ENCODE peak calls at places on chromosomes 6 and 20, in ten cellular contexts. One of them, this sample, is unnamed.

GRCh38 chr6:112041535-112041934 is 12.4 kb upstream of the CCN6 start:
- DNase-seq in tibial nerve: no peak
- DNase-seq in uterus: no peak
- DNase-seq in AG09319: no peak
- DNase-seq in type B pancreatic cell: no peak
- DNase-seq in heart left ventricle: no peak
- DNase-seq in cardiac muscle cell: no peak
- DNase-seq in AG04450: no peak
- DNase-seq in lung: no peak
- DNase-seq in IMR-90: no peak
- DNase-seq in this sample: no peak

GRCh38 chr6:15387118-15387517 is 141.2 kb downstream of the JARID2 start:
- DNase-seq in lung: no peak
- DNase-seq in uterus: no peak
- DNase-seq in tibial nerve: no peak
- DNase-seq in AG09319: no peak
- DNase-seq in heart left ventricle: no peak
- DNase-seq in cardiac muscle cell: no peak
- DNase-seq in IMR-90: peak
- DNase-seq in type B pancreatic cell: no peak
- DNase-seq in AG04450: no peak
- DNase-seq in this sample: no peak

GRCh38 chr6:52517502-52518278 is 59.2 kb downstream of the TRAM2 start:
- DNase-seq in tibial nerve: peak
- DNase-seq in type B pancreatic cell: no peak
- DNase-seq in heart left ventricle: peak
- DNase-seq in uterus: peak
- DNase-seq in AG04450: peak
- DNase-seq in cardiac muscle cell: no peak
- DNase-seq in AG09319: peak
- DNase-seq in IMR-90: peak
- DNase-seq in lung: peak
- DNase-seq in this sample: no peak

GRCh38 chr6:17967668-17968067 is 19.8 kb downstream of the KIF13A start:
- DNase-seq in lung: no peak
- DNase-seq in AG04450: no peak
- DNase-seq in tibial nerve: no peak
- DNase-seq in type B pancreatic cell: no peak
- DNase-seq in IMR-90: no peak
- DNase-seq in AG09319: no peak
- DNase-seq in uterus: no peak
- DNase-seq in cardiac muscle cell: no peak
- DNase-seq in heart left ventricle: no peak
- DNase-seq in this sample: no peak

GRCh38 chr20:60316759-60317158 is 358.5 kb downstream of the CDH26 start:
- DNase-seq in heart left ventricle: no peak
- DNase-seq in uterus: no peak
- DNase-seq in lung: no peak
- DNase-seq in IMR-90: no peak
- DNase-seq in type B pancreatic cell: no peak
- DNase-seq in tibial nerve: no peak
- DNase-seq in AG04450: no peak
- DNase-seq in AG09319: no peak
- DNase-seq in cardiac muscle cell: no peak
- DNase-seq in this sample: no peak

GRCh38 chr20:10559266-10559665 is 114.5 kb downstream of the JAG1 start:
- DNase-seq in type B pancreatic cell: no peak
- DNase-seq in lung: no peak
- DNase-seq in IMR-90: no peak
- DNase-seq in AG09319: no peak
- DNase-seq in heart left ventricle: no peak
- DNase-seq in uterus: no peak
- DNase-seq in cardiac muscle cell: no peak
- DNase-seq in AG04450: no peak
- DNase-seq in tibial nerve: no peak
- DNase-seq in this sample: no peak

GRCh38 chr6:21836292-21836691 is 242.7 kb downstream of the SOX4 start:
- DNase-seq in AG09319: no peak
- DNase-seq in type B pancreatic cell: no peak
- DNase-seq in AG04450: no peak
- DNase-seq in uterus: no peak
- DNase-seq in tibial nerve: no peak
- DNase-seq in lung: no peak
- DNase-seq in IMR-90: no peak
- DNase-seq in cardiac muscle cell: no peak
- DNase-seq in heart left ventricle: no peak
- DNase-seq in this sample: no peak

GRCh38 chr6:25250878-25251277 is 28.3 kb upstream of the CARMIL1 start:
- DNase-seq in type B pancreatic cell: no peak
- DNase-seq in AG09319: no peak
- DNase-seq in tibial nerve: no peak
- DNase-seq in IMR-90: peak
- DNase-seq in cardiac muscle cell: no peak
- DNase-seq in AG04450: no peak
- DNase-seq in heart left ventricle: no peak
- DNase-seq in lung: no peak
- DNase-seq in uterus: no peak
- DNase-seq in this sample: no peak

DNA sequence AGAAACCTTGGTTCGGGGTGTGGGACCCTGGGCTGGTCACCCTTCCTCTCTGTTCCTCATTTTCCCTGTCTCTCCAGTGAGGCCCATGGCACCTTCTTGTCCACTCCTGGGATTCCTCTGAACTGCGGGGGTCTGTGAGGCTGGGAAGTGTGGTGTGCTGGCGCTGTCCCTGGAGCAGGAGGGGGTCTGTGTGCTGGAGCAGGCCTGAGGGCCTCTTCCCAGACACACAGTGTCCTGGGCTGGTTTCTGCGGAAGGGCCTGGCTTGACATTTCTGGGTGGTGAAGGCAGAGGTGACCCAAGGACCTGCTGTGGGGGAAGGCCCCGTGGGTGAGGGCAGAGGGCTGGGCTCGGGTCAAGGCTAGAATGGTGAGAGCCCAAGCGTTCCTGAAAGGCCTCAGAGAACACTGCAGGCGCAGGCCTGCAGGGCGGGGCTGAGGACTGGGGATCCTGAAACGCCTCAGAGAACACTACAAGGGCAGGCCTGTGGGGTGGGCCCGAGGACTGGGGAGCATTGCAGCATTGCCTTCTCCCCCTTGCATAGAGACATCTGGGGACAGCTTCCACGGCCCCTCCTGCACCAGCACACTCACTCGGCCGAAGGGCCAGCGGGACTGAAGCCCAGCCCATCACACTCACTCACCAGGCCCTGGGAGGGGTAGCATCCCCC is 10.6 kb upstream of the BAK1 start:
- DNase-seq in tibial nerve: no peak
- DNase-seq in cardiac muscle cell: no peak
- DNase-seq in IMR-90: no peak
- DNase-seq in lung: peak
- DNase-seq in uterus: no peak
- DNase-seq in AG04450: no peak
- DNase-seq in heart left ventricle: no peak
- DNase-seq in type B pancreatic cell: no peak
- DNase-seq in AG09319: no peak
- DNase-seq in this sample: no peak
- TF ChIP-seq CTCF in tibial nerve: peak
- TF ChIP-seq CTCF in cardiac muscle cell: no peak
- TF ChIP-seq CTCF in IMR-90: no peak
- TF ChIP-seq CTCF in lung: no peak
- TF ChIP-seq CTCF in uterus: no peak
- TF ChIP-seq CTCF in AG04450: no peak
- TF ChIP-seq CTCF in heart left ventricle: no peak
- TF ChIP-seq CTCF in type B pancreatic cell: no peak
- TF ChIP-seq CTCF in AG09319: no peak
- TF ChIP-seq CTCF in this sample: no peak

GRCh38 chr20:31517373-31517772 is 3.1 kb downstream of the HM13 start:
- DNase-seq in type B pancreatic cell: no peak
- DNase-seq in AG09319: peak
- DNase-seq in AG04450: no peak
- DNase-seq in heart left ventricle: no peak
- DNase-seq in cardiac muscle cell: no peak
- DNase-seq in tibial nerve: no peak
- DNase-seq in lung: no peak
- DNase-seq in IMR-90: peak
- DNase-seq in uterus: no peak
- DNase-seq in this sample: no peak
- TF ChIP-seq CTCF in type B pancreatic cell: no peak
- TF ChIP-seq CTCF in AG09319: peak
- TF ChIP-seq CTCF in AG04450: peak
- TF ChIP-seq CTCF in heart left ventricle: no peak
- TF ChIP-seq CTCF in cardiac muscle cell: peak
- TF ChIP-seq CTCF in tibial nerve: no peak
- TF ChIP-seq CTCF in lung: no peak
- TF ChIP-seq CTCF in IMR-90: peak
- TF ChIP-seq CTCF in uterus: no peak
- TF ChIP-seq CTCF in this sample: no peak

GRCh38 chr20:8667306-8667705 is 401.6 kb upstream of the PLCB4 start:
- DNase-seq in tibial nerve: no peak
- DNase-seq in lung: no peak
- DNase-seq in type B pancreatic cell: no peak
- DNase-seq in AG09319: no peak
- DNase-seq in AG04450: no peak
- DNase-seq in cardiac muscle cell: no peak
- DNase-seq in uterus: no peak
- DNase-seq in IMR-90: no peak
- DNase-seq in heart left ventricle: no peak
- DNase-seq in this sample: no peak

GRCh38 chr20:8662433-8662954 is 406.4 kb upstream of the PLCB4 start:
- DNase-seq in heart left ventricle: no peak
- DNase-seq in AG09319: no peak
- DNase-seq in cardiac muscle cell: no peak
- DNase-seq in uterus: no peak
- DNase-seq in lung: no peak
- DNase-seq in IMR-90: no peak
- DNase-seq in type B pancreatic cell: no peak
- DNase-seq in AG04450: no peak
- DNase-seq in tibial nerve: no peak
- DNase-seq in this sample: no peak

GRCh38 chr20:8661229-8662023 is 407.5 kb upstream of the PLCB4 start:
- DNase-seq in uterus: no peak
- DNase-seq in lung: no peak
- DNase-seq in IMR-90: no peak
- DNase-seq in AG04450: no peak
- DNase-seq in heart left ventricle: no peak
- DNase-seq in cardiac muscle cell: peak
- DNase-seq in tibial nerve: no peak
- DNase-seq in AG09319: no peak
- DNase-seq in type B pancreatic cell: no peak
- DNase-seq in this sample: no peak

GRCh38 chr20:8663424-8663823 is 405.5 kb upstream of the PLCB4 start:
- DNase-seq in AG04450: no peak
- DNase-seq in lung: no peak
- DNase-seq in type B pancreatic cell: no peak
- DNase-seq in IMR-90: no peak
- DNase-seq in tibial nerve: no peak
- DNase-seq in heart left ventricle: no peak
- DNase-seq in uterus: no peak
- DNase-seq in cardiac muscle cell: no peak
- DNase-seq in AG09319: no peak
- DNase-seq in this sample: no peak

GRCh38 chr20:8664778-8665177 is 404.1 kb upstream of the PLCB4 start:
- DNase-seq in lung: no peak
- DNase-seq in tibial nerve: no peak
- DNase-seq in type B pancreatic cell: no peak
- DNase-seq in uterus: no peak
- DNase-seq in AG09319: no peak
- DNase-seq in cardiac muscle cell: peak
- DNase-seq in heart left ventricle: no peak
- DNase-seq in AG04450: no peak
- DNase-seq in IMR-90: no peak
- DNase-seq in this sample: no peak
- TF ChIP-seq CTCF in lung: no peak
- TF ChIP-seq CTCF in tibial nerve: no peak
- TF ChIP-seq CTCF in type B pancreatic cell: no peak
- TF ChIP-seq CTCF in uterus: no peak
- TF ChIP-seq CTCF in AG09319: no peak
- TF ChIP-seq CTCF in cardiac muscle cell: no peak
- TF ChIP-seq CTCF in heart left ventricle: peak
- TF ChIP-seq CTCF in AG04450: no peak
- TF ChIP-seq CTCF in IMR-90: no peak
- TF ChIP-seq CTCF in this sample: no peak

GRCh38 chr20:23046431-23046830 is 3.0 kb downstream of the THBD start:
- DNase-seq in AG09319: no peak
- DNase-seq in type B pancreatic cell: no peak
- DNase-seq in lung: no peak
- DNase-seq in heart left ventricle: no peak
- DNase-seq in cardiac muscle cell: no peak
- DNase-seq in uterus: no peak
- DNase-seq in IMR-90: no peak
- DNase-seq in AG04450: no peak
- DNase-seq in tibial nerve: no peak
- DNase-seq in this sample: no peak

GRCh38 chr20:23049201-23049932 is at the start of gene THBD:
- DNase-seq in tibial nerve: peak
- DNase-seq in lung: peak
- DNase-seq in type B pancreatic cell: no peak
- DNase-seq in uterus: peak
- DNase-seq in AG09319: no peak
- DNase-seq in heart left ventricle: peak
- DNase-seq in IMR-90: peak
- DNase-seq in AG04450: no peak
- DNase-seq in cardiac muscle cell: peak
- DNase-seq in this sample: no peak

GRCh38 chr20:23047001-23047737 is 2.3 kb downstream of the THBD start:
- DNase-seq in lung: no peak
- DNase-seq in heart left ventricle: no peak
- DNase-seq in AG09319: no peak
- DNase-seq in IMR-90: no peak
- DNase-seq in type B pancreatic cell: peak
- DNase-seq in AG04450: no peak
- DNase-seq in cardiac muscle cell: no peak
- DNase-seq in uterus: no peak
- DNase-seq in tibial nerve: no peak
- DNase-seq in this sample: no peak

GRCh38 chr20:23048283-23049200 is 930 bp downstream of the THBD start:
- DNase-seq in type B pancreatic cell: no peak
- DNase-seq in tibial nerve: peak
- DNase-seq in AG09319: no peak
- DNase-seq in cardiac muscle cell: peak
- DNase-seq in IMR-90: peak
- DNase-seq in AG04450: no peak
- DNase-seq in heart left ventricle: peak
- DNase-seq in lung: peak
- DNase-seq in uterus: peak
- DNase-seq in this sample: no peak

DNA sequence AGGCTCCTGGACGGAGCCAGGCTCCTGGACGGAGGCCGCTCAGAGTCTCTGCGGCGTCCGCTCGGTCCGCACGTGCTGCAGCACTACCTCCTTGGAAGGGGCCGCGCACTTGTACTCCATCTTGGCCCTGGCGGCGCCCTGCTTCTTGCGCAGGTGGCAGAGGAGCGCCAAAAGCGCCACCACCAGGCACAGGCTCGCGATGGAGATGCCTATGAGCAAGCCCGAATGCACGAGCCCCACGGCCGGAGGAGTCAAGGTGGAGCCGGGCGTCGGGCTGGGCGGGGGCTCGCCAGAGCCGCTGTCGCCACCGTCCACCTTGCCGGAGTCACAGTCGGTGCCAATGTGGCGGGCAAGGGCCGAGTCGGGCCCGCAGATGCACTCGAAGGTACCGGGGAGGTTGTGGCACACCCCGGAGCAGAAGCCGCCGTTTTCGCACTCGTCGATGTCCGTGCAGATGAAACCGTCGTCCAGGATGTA is 1.7 kb downstream of the THBD start:
- DNase-seq in heart left ventricle: peak
- DNase-seq in cardiac muscle cell: no peak
- DNase-seq in type B pancreatic cell: no peak
- DNase-seq in IMR-90: no peak
- DNase-seq in AG04450: no peak
- DNase-seq in tibial nerve: no peak
- DNase-seq in AG09319: no peak
- DNase-seq in lung: no peak
- DNase-seq in uterus: no peak
- DNase-seq in this sample: no peak
- TF ChIP-seq CTCF in heart left ventricle: no peak
- TF ChIP-seq CTCF in cardiac muscle cell: no peak
- TF ChIP-seq CTCF in type B pancreatic cell: no peak
- TF ChIP-seq CTCF in IMR-90: no peak
- TF ChIP-seq CTCF in AG04450: no peak
- TF ChIP-seq CTCF in tibial nerve: no peak
- TF ChIP-seq CTCF in AG09319: peak
- TF ChIP-seq CTCF in lung: no peak
- TF ChIP-seq CTCF in uterus: no peak
- TF ChIP-seq CTCF in this sample: no peak

This sample was measured in mesothelial cell of epicardium.